ENCODE peak calls at places on chromosomes 7 and 10, in six cellular contexts. S is globus pallidus, C is GM13976, D is fibroblast of the aortic adventitia, V is mesendoderm, J is T-helper 9 cell. K is an unnamed sample.

GRCh38 chr7:125316451-125316850 is 386.8 kb upstream of the POT1 start:
- DNase-seq in S (peak), C (no peak), D (no peak), V (peak), J (no peak), K (peak)

GRCh38 chr10:77629775-77630565 is 7.6 kb downstream of the KCNMA1 start:
- DNase-seq in S (no peak), C (no peak), D (peak), V (no peak), J (no peak), K (no peak)

GRCh38 chr7:146136357-146136875 is 19.8 kb downstream of the CNTNAP2 start:
- DNase-seq in S (no peak), C (no peak), D (no peak), V (no peak), J (no peak), K (no peak)

GRCh38 chr10:102731222-102731800 is 12.4 kb upstream of the WBP1L start:
- DNase-seq in S (no peak), C (no peak), D (no peak), V (no peak), J (no peak), K (no peak)

GRCh38 chr7:94087664-94088352 is 83.7 kb upstream of the BET1 start:
- DNase-seq in S (peak), C (peak), D (peak), V (peak), J (peak), K (peak)

GRCh38 chr7:151116603-151117002 is 30.3 kb downstream of the AGAP3 start:
- DNase-seq in S (no peak), C (no peak), D (no peak), V (no peak), J (no peak), K (no peak)

GRCh38 chr7:101814081-101814995 is 3.1 kb upstream of the CUX1 start:
- DNase-seq in S (peak), C (peak), D (peak), V (peak), J (peak), K (peak)

GRCh38 chr7:141158562-141158961 is 84.7 kb downstream of the TMEM178B start:
- DNase-seq in S (no peak), C (no peak), D (peak), V (peak), J (no peak), K (peak)

GRCh38 chr7:75033826-75034225 is 39.8 kb downstream of the RCC1L start:
- DNase-seq in S (no peak), C (no peak), D (no peak), V (no peak), J (no peak), K (no peak)